ENCODE peak calls at places on chromosomes 6 and 20, in four cellular contexts. One of them, this sample, is unnamed.

GRCh38 chr6:72042088-72042487 is 155.7 kb downstream of the RIMS1 start:
- DNase-seq in cardiac muscle cell: peak
- DNase-seq in activated CD4-positive, alpha-beta memory T cell treated with anti-CD3 and anti-CD28 coated beads for 36 hours: no peak
- DNase-seq in RWPE1: no peak
- DNase-seq in this sample: no peak

GRCh38 chr6:142302427-142303190 is 802 bp downstream of the ADGRG6 start:
- DNase-seq in cardiac muscle cell: no peak
- DNase-seq in activated CD4-positive, alpha-beta memory T cell treated with anti-CD3 and anti-CD28 coated beads for 36 hours: no peak
- DNase-seq in RWPE1: peak
- DNase-seq in this sample: no peak

GRCh38 chr6:32562931-32563330 is 26.7 kb downstream of the HLA-DRB1 start:
- DNase-seq in cardiac muscle cell: no peak
- DNase-seq in activated CD4-positive, alpha-beta memory T cell treated with anti-CD3 and anti-CD28 coated beads for 36 hours: no peak
- DNase-seq in RWPE1: no peak
- DNase-seq in this sample: no peak

GRCh38 chr20:61912665-61913422 is 152.8 kb downstream of the TAF4 start:
- DNase-seq in cardiac muscle cell: no peak
- DNase-seq in activated CD4-positive, alpha-beta memory T cell treated with anti-CD3 and anti-CD28 coated beads for 36 hours: no peak
- DNase-seq in RWPE1: no peak
- DNase-seq in this sample: no peak

GRCh38 chr6:124792386-124792785 is 169.9 kb upstream of the RNF217 start:
- DNase-seq in cardiac muscle cell: no peak
- DNase-seq in activated CD4-positive, alpha-beta memory T cell treated with anti-CD3 and anti-CD28 coated beads for 36 hours: no peak
- DNase-seq in RWPE1: peak
- DNase-seq in this sample: no peak

GRCh38 chr6:91704531-91704930 is 1117.7 kb upstream of the MAP3K7 start:
- DNase-seq in cardiac muscle cell: no peak
- DNase-seq in activated CD4-positive, alpha-beta memory T cell treated with anti-CD3 and anti-CD28 coated beads for 36 hours: no peak
- DNase-seq in RWPE1: peak
- DNase-seq in this sample: peak

GRCh38 chr6:31041372-31041974 is 31.2 kb downstream of the MUC22 start:
- DNase-seq in cardiac muscle cell: no peak
- DNase-seq in activated CD4-positive, alpha-beta memory T cell treated with anti-CD3 and anti-CD28 coated beads for 36 hours: no peak
- DNase-seq in RWPE1: no peak
- DNase-seq in this sample: no peak

GRCh38 chr6:169252805-169253189 is 849 bp downstream of the THBS2 start:
- DNase-seq in cardiac muscle cell: peak
- DNase-seq in activated CD4-positive, alpha-beta memory T cell treated with anti-CD3 and anti-CD28 coated beads for 36 hours: no peak
- DNase-seq in RWPE1: no peak
- DNase-seq in this sample: peak

GRCh38 chr20:63740501-63741353 is 1.2 kb downstream of the SLC2A4RG start:
- DNase-seq in cardiac muscle cell: peak
- DNase-seq in activated CD4-positive, alpha-beta memory T cell treated with anti-CD3 and anti-CD28 coated beads for 36 hours: peak
- DNase-seq in RWPE1: peak
- DNase-seq in this sample: peak

GRCh38 chr6:97175806-97176205 is 107.2 kb downstream of the MMS22L start:
- DNase-seq in cardiac muscle cell: peak
- DNase-seq in activated CD4-positive, alpha-beta memory T cell treated with anti-CD3 and anti-CD28 coated beads for 36 hours: no peak
- DNase-seq in RWPE1: no peak
- DNase-seq in this sample: no peak

GRCh38 chr20:50242863-50243609 is 52.4 kb downstream of the CEBPB start:
- DNase-seq in cardiac muscle cell: no peak
- DNase-seq in activated CD4-positive, alpha-beta memory T cell treated with anti-CD3 and anti-CD28 coated beads for 36 hours: no peak
- DNase-seq in RWPE1: peak
- DNase-seq in this sample: peak

GRCh38 chr6:45388328-45388727 is 10.6 kb upstream of the SUPT3H start:
- DNase-seq in cardiac muscle cell: no peak
- DNase-seq in activated CD4-positive, alpha-beta memory T cell treated with anti-CD3 and anti-CD28 coated beads for 36 hours: no peak
- DNase-seq in RWPE1: peak
- DNase-seq in this sample: no peak

GRCh38 chr20:19433371-19434316 is 221.2 kb downstream of the SLC24A3 start:
- DNase-seq in cardiac muscle cell: no peak
- DNase-seq in activated CD4-positive, alpha-beta memory T cell treated with anti-CD3 and anti-CD28 coated beads for 36 hours: no peak
- DNase-seq in RWPE1: no peak
- DNase-seq in this sample: peak

GRCh38 chr6:89951574-89952360 is 57.5 kb downstream of the GJA10 start:
- DNase-seq in cardiac muscle cell: no peak
- DNase-seq in activated CD4-positive, alpha-beta memory T cell treated with anti-CD3 and anti-CD28 coated beads for 36 hours: no peak
- DNase-seq in RWPE1: peak
- DNase-seq in this sample: peak

GRCh38 chr6:24146871-24147270 is 20.9 kb downstream of the NRSN1 start:
- DNase-seq in cardiac muscle cell: no peak
- DNase-seq in activated CD4-positive, alpha-beta memory T cell treated with anti-CD3 and anti-CD28 coated beads for 36 hours: no peak
- DNase-seq in RWPE1: no peak
- DNase-seq in this sample: no peak

GRCh38 chr6:40352527-40353170 is 234.5 kb downstream of the LRFN2 start:
- DNase-seq in cardiac muscle cell: no peak
- DNase-seq in activated CD4-positive, alpha-beta memory T cell treated with anti-CD3 and anti-CD28 coated beads for 36 hours: no peak
- DNase-seq in RWPE1: no peak
- DNase-seq in this sample: no peak

GRCh38 chr20:51388756-51389542 is 153.6 kb downstream of the NFATC2 start:
- DNase-seq in cardiac muscle cell: no peak
- DNase-seq in activated CD4-positive, alpha-beta memory T cell treated with anti-CD3 and anti-CD28 coated beads for 36 hours: no peak
- DNase-seq in RWPE1: no peak
- DNase-seq in this sample: peak

GRCh38 chr6:165985926-165986646 is 181.6 kb downstream of the TBXT start:
- DNase-seq in cardiac muscle cell: no peak
- DNase-seq in activated CD4-positive, alpha-beta memory T cell treated with anti-CD3 and anti-CD28 coated beads for 36 hours: no peak
- DNase-seq in RWPE1: no peak
- DNase-seq in this sample: no peak

GRCh38 chr20:53608071-53608455 is 14.4 kb upstream of the ZNF217 start:
- DNase-seq in cardiac muscle cell: no peak
- DNase-seq in activated CD4-positive, alpha-beta memory T cell treated with anti-CD3 and anti-CD28 coated beads for 36 hours: no peak
- DNase-seq in RWPE1: no peak
- DNase-seq in this sample: no peak

GRCh38 chr20:47607208-47607613 is 105.5 kb downstream of the NCOA3 start:
- DNase-seq in cardiac muscle cell: no peak
- DNase-seq in activated CD4-positive, alpha-beta memory T cell treated with anti-CD3 and anti-CD28 coated beads for 36 hours: no peak
- DNase-seq in RWPE1: peak
- DNase-seq in this sample: no peak

GRCh38 chr6:155241966-155242365 is 21.8 kb upstream of the CLDN20 start:
- DNase-seq in cardiac muscle cell: no peak
- DNase-seq in activated CD4-positive, alpha-beta memory T cell treated with anti-CD3 and anti-CD28 coated beads for 36 hours: no peak
- DNase-seq in RWPE1: no peak
- DNase-seq in this sample: no peak

GRCh38 chr6:22079788-22080187 is 217.0 kb downstream of the PRL start:
- DNase-seq in cardiac muscle cell: no peak
- DNase-seq in activated CD4-positive, alpha-beta memory T cell treated with anti-CD3 and anti-CD28 coated beads for 36 hours: no peak
- DNase-seq in RWPE1: no peak
- DNase-seq in this sample: no peak

GRCh38 chr6:146741609-146742008 is 142.8 kb downstream of the ADGB start:
- DNase-seq in cardiac muscle cell: no peak
- DNase-seq in activated CD4-positive, alpha-beta memory T cell treated with anti-CD3 and anti-CD28 coated beads for 36 hours: no peak
- DNase-seq in RWPE1: no peak
- DNase-seq in this sample: no peak

GRCh38 chr6:134590449-134590848 is 272.5 kb upstream of the SGK1 start:
- DNase-seq in cardiac muscle cell: no peak
- DNase-seq in activated CD4-positive, alpha-beta memory T cell treated with anti-CD3 and anti-CD28 coated beads for 36 hours: no peak
- DNase-seq in RWPE1: no peak
- DNase-seq in this sample: peak

GRCh38 chr20:13025181-13025580 is 16.4 kb downstream of the SPTLC3 start:
- DNase-seq in cardiac muscle cell: no peak
- DNase-seq in activated CD4-positive, alpha-beta memory T cell treated with anti-CD3 and anti-CD28 coated beads for 36 hours: no peak
- DNase-seq in RWPE1: no peak
- DNase-seq in this sample: no peak

GRCh38 chr20:12270863-12271262 is 353.2 kb downstream of the BTBD3 start:
- DNase-seq in cardiac muscle cell: no peak
- DNase-seq in activated CD4-positive, alpha-beta memory T cell treated with anti-CD3 and anti-CD28 coated beads for 36 hours: no peak
- DNase-seq in RWPE1: no peak
- DNase-seq in this sample: no peak

GRCh38 chr6:100257661-100258395 is 206.9 kb downstream of the SIM1 start:
- DNase-seq in cardiac muscle cell: no peak
- DNase-seq in activated CD4-positive, alpha-beta memory T cell treated with anti-CD3 and anti-CD28 coated beads for 36 hours: no peak
- DNase-seq in RWPE1: no peak
- DNase-seq in this sample: peak

GRCh38 chr20:4014031-4014474 is 1.3 kb downstream of the RNF24 start:
- DNase-seq in cardiac muscle cell: peak
- DNase-seq in activated CD4-positive, alpha-beta memory T cell treated with anti-CD3 and anti-CD28 coated beads for 36 hours: peak
- DNase-seq in RWPE1: peak
- DNase-seq in this sample: peak

GRCh38 chr6:33206027-33206863 is 1.8 kb downstream of the HSD17B8 start:
- DNase-seq in cardiac muscle cell: no peak
- DNase-seq in activated CD4-positive, alpha-beta memory T cell treated with anti-CD3 and anti-CD28 coated beads for 36 hours: peak
- DNase-seq in RWPE1: no peak
- DNase-seq in this sample: peak

GRCh38 chr20:18390201-18390600 is 76.6 kb downstream of the DZANK1 start:
- DNase-seq in cardiac muscle cell: no peak
- DNase-seq in activated CD4-positive, alpha-beta memory T cell treated with anti-CD3 and anti-CD28 coated beads for 36 hours: no peak
- DNase-seq in RWPE1: no peak
- DNase-seq in this sample: no peak